ENCODE peak calls at places on chromosome 17, in six cellular contexts. Q is lower leg skin; R is CD8-positive, alpha-beta memory T cell; V is HFF-Myc; C is DMS 273 treated with DMSO at 0.1 percent for 48 hours; D is EL. L is an unnamed sample.

GRCh38 chr17:28925912-28926365 is 23.1 kb upstream of the DHRS13 start:
- DNase-seq in Q (no peak), R (peak; percentile 32), V (peak; percentile 52), C (no peak), D (peak; percentile 85), L (no peak)

GRCh38 chr17:18025596-18026407 is 13.2 kb downstream of the ATPAF2 start:
- DNase-seq in Q (no peak), R (peak; percentile 19), V (no peak), C (no peak), D (peak; percentile 75), L (no peak)

GRCh38 chr17:76532072-76532651 is 5.3 kb downstream of the CYGB start:
- DNase-seq in Q (no peak), R (no peak), V (no peak), C (no peak), D (no peak), L (no peak)

GRCh38 chr17:64622931-64623654 is 39.0 kb downstream of the SMURF2 start:
- DNase-seq in Q (no peak), R (no peak), V (peak; percentile 65), C (no peak), D (peak; percentile 92), L (no peak)

GRCh38 chr17:50817838-50818237 is 17.5 kb upstream of the WFIKKN2 start:
- DNase-seq in Q (no peak), R (no peak), V (no peak), C (no peak), D (peak; percentile 65), L (no peak)

GRCh38 chr17:80394629-80395216 is 20.2 kb upstream of the ENDOV start:
- DNase-seq in Q (no peak), R (no peak), V (no peak), C (no peak), D (no peak), L (no peak)

GRCh38 chr17:74779948-74780400 is 3.8 kb upstream of the NAT9 start:
- DNase-seq in Q (peak; percentile 59), R (peak; percentile 37), V (no peak), C (no peak), D (no peak), L (no peak)

GRCh38 chr17:42065201-42065600 is 14.8 kb upstream of the C17orf113 start:
- DNase-seq in Q (no peak), R (no peak), V (no peak), C (no peak), D (no peak), L (no peak)

GRCh38 chr17:40073454-40074174 is 10.8 kb downstream of the THRA start:
- DNase-seq in Q (no peak), R (no peak), V (no peak), C (no peak), D (no peak), L (no peak)

GRCh38 chr17:48181653-48182052 is 74.1 kb downstream of the SNX11 start:
- DNase-seq in Q (no peak), R (no peak), V (no peak), C (no peak), D (peak; percentile 52), L (no peak)

GRCh38 chr17:7348478-7349242 is 3.3 kb upstream of the KCTD11 start:
- DNase-seq in Q (no peak), R (no peak), V (no peak), C (no peak), D (no peak), L (no peak)

GRCh38 chr17:41009301-41009760 is 403 bp upstream of the KRTAP3-1 start:
- DNase-seq in Q (no peak), R (no peak), V (no peak), C (no peak), D (no peak), L (no peak)

GRCh38 chr17:76199466-76199865 is 40.8 kb downstream of the RNF157 start:
- DNase-seq in Q (no peak), R (peak; percentile 17), V (no peak), C (no peak), D (no peak), L (no peak)

GRCh38 chr17:55793272-55793671 is 42.4 kb downstream of the PCTP start:
- DNase-seq in Q (no peak), R (no peak), V (no peak), C (no peak), D (no peak), L (no peak)

GRCh38 chr17:9225305-9226101 is 204.2 kb downstream of the NTN1 start:
- DNase-seq in Q (no peak), R (no peak), V (no peak), C (no peak), D (no peak), L (no peak)

L was measured in uterus.